ENCODE peak calls at places on chromosome 1, in seven cellular contexts. F, E, K, I, H, P and Q are unnamed samples.

GRCh38 chr1:32774464-32774808 is 42.7 kb downstream of the YARS1 start:
- DNase-seq in H (no peak), I (no peak), K (no peak), P (no peak), E (no peak), F (no peak), Q (no peak)

GRCh38 chr1:85289207-85289847 is 12.9 kb upstream of the BCL10 start:
- DNase-seq in H (no peak), K (peak), P (no peak), F (peak), I (peak), E (peak), Q (peak)

GRCh38 chr1:3153197-3153596 is 84.2 kb downstream of the PRDM16 start:
- DNase-seq in P (no peak), H (no peak), E (no peak), K (no peak), I (no peak), F (no peak), Q (no peak)

GRCh38 chr1:29521846-29522580 is 285.7 kb downstream of the PTPRU start:
- DNase-seq in I (no peak), P (no peak), H (peak), K (peak), F (no peak), E (no peak), Q (no peak)

GRCh38 chr1:23651069-23651808 is 40.4 kb upstream of the RPL11 start:
- DNase-seq in P (no peak), H (no peak), E (peak), F (peak), K (peak), I (no peak), Q (peak)

GRCh38 chr1:156383023-156383422 is 14.0 kb downstream of the RHBG start:
- DNase-seq in H (no peak), K (peak), F (peak), I (peak), P (no peak), E (peak), Q (no peak)

GRCh38 chr1:156090822-156091188 is 8.5 kb upstream of the MEX3A start:
- DNase-seq in P (peak), F (peak), E (peak), I (peak), K (peak), H (peak), Q (peak)

GRCh38 chr1:34360574-34360973 is 183.9 kb downstream of the C1orf94 start:
- DNase-seq in H (no peak), E (no peak), P (no peak), F (no peak), K (no peak), I (no peak), Q (peak)

GRCh38 chr1:118093017-118093416 is 92.0 kb downstream of the SPAG17 start:
- DNase-seq in P (no peak), H (no peak), F (no peak), I (no peak), K (no peak), E (no peak), Q (no peak)

GRCh38 chr1:31936278-31936965 is 1.7 kb downstream of the PTP4A2 start:
- DNase-seq in P (no peak), I (peak), F (no peak), E (no peak), H (no peak), K (no peak), Q (no peak)

GRCh38 chr1:209585672-209586071 is 2.2 kb downstream of the CAMK1G start:
- DNase-seq in I (peak), F (peak), H (peak), P (peak), K (peak), E (peak), Q (no peak)

GRCh38 chr1:244792188-244792850 is 43.1 kb upstream of the COX20 start:
- DNase-seq in H (no peak), I (peak), F (no peak), K (no peak), E (peak), P (no peak), Q (no peak)

GRCh38 chr1:24157921-24158481 is 15.1 kb upstream of the IL22RA1 start:
- DNase-seq in E (no peak), K (no peak), H (no peak), F (no peak), I (no peak), P (no peak), Q (no peak)

GRCh38 chr1:16226495-16227179 is 10.3 kb downstream of the CPLANE2 start:
- DNase-seq in H (peak), I (no peak), E (peak), F (no peak), P (peak), K (peak), Q (no peak)

GRCh38 chr1:93437976-93438605 is 9.8 kb upstream of the FNBP1L start:
- DNase-seq in K (no peak), H (no peak), E (no peak), I (peak), P (no peak), F (peak), Q (no peak)

GRCh38 chr1:11245248-11245647 is 17.1 kb downstream of the MTOR start:
- DNase-seq in E (no peak), H (no peak), I (no peak), K (no peak), F (no peak), P (no peak), Q (no peak)

GRCh38 chr1:177216587-177217202 is 45.9 kb downstream of the BRINP2 start:
- DNase-seq in P (no peak), E (no peak), K (no peak), H (no peak), I (no peak), F (no peak), Q (no peak)

GRCh38 chr1:52632732-52633290 is at the start of gene SHISAL2A:
- DNase-seq in E (peak), K (peak), H (peak), P (peak), F (peak), I (peak), Q (no peak)

GRCh38 chr1:3564921-3565831 is 46.1 kb downstream of the MEGF6 start:
- DNase-seq in H (no peak), P (no peak), I (peak), F (peak), K (peak), E (no peak), Q (no peak)

GRCh38 chr1:10339815-10340214 is 59.0 kb upstream of the PGD start:
- DNase-seq in H (no peak), K (peak), P (no peak), F (peak), I (peak), E (peak), Q (peak)

GRCh38 chr1:225617479-225617878 is 35.4 kb downstream of the ENAH start:
- DNase-seq in P (no peak), E (no peak), I (no peak), H (no peak), K (no peak), F (no peak), Q (no peak)

GRCh38 chr1:167752219-167752985 is 30.6 kb downstream of the MPZL1 start:
- DNase-seq in K (no peak), P (no peak), E (no peak), H (no peak), F (peak), I (no peak), Q (peak)

GRCh38 chr1:32681501-32681900 is 21.1 kb downstream of the SYNC start:
- DNase-seq in H (no peak), K (no peak), I (peak), P (no peak), F (no peak), E (no peak), Q (no peak)

GRCh38 chr1:179126338-179127060 is 44.6 kb downstream of the TOR3A start:
- DNase-seq in H (no peak), I (no peak), F (no peak), P (no peak), E (peak), K (peak), Q (no peak)

GRCh38 chr1:225754940-225755635 is 22.5 kb upstream of the SRP9 start:
- DNase-seq in I (peak), K (peak), P (no peak), H (no peak), F (no peak), E (peak), Q (peak)

GRCh38 chr1:167533851-167534300 is 15.5 kb upstream of the CD247 start:
- DNase-seq in H (peak), E (peak), F (peak), K (peak), P (peak), I (peak), Q (peak)

GRCh38 chr1:166974647-166975345 is 544 bp downstream of the ILDR2 start:
- DNase-seq in E (no peak), I (no peak), F (no peak), P (no peak), K (no peak), H (no peak), Q (no peak)

GRCh38 chr1:200334661-200335256 is 75.1 kb downstream of the ZNF281 start:
- DNase-seq in K (no peak), E (no peak), H (no peak), F (peak), I (no peak), P (no peak), Q (peak)
- H3K27ac ChIP-seq in K (no peak), E (no peak), H (no peak), F (no peak), I (no peak), P (no peak), Q (peak)

DNA sequence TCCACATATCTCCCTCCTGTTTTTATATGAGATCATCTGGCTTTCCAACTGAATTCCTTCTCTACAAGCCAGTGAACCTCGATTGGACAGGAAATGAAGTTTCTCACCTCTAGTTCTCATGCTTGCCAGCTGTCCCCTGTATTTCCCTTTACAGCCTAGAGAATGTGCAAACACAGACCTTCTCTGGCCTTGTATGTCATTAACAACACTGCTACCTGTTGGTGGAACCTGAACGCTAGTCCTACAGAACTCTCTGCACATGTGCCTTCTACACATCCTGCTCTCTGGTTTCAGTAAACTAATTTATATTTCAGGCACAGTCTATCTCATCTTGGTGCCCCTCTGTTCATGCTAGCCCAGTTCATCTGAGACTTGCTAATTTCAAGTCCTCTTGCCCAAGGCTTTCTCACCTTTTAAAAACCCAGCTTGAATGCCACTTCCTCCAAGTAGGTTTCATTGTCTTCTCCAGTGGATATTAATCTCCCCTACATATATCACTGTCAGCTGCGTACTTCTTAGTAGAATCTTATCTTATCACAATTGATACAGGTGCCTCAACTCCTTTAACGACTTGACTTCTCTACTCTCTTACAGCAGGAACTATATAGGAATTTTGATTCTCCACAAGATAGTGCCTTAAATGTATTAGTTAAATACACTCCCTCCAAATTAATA is 549.9 kb downstream of the PLPP3 start:
- DNase-seq in K (no peak), I (no peak), H (no peak), F (no peak), E (no peak), P (no peak), Q (no peak)
- TF ChIP-seq CTCF in K (no peak), I (no peak), H (no peak), F (no peak), E (no peak), P (no peak), Q (no peak)

GRCh38 chr1:44777969-44778635 is 2.8 kb downstream of the RPS8 start:
- DNase-seq in H (no peak), I (no peak), F (no peak), E (no peak), K (no peak), P (no peak), Q (no peak)
- H3K27ac ChIP-seq in H (no peak), I (no peak), F (peak), E (peak), K (no peak), P (no peak), Q (no peak)

GRCh38 chr1:41870076-41870562 is 48.6 kb downstream of the HIVEP3 start:
- DNase-seq in F (peak), P (no peak), K (no peak), E (no peak), I (peak), H (no peak), Q (peak)

GRCh38 chr1:41872074-41872473 is 46.6 kb downstream of the HIVEP3 start:
- DNase-seq in F (no peak), K (no peak), E (no peak), I (no peak), H (no peak), P (no peak), Q (no peak)

GRCh38 chr1:41866285-41866684 is 52.4 kb downstream of the HIVEP3 start:
- DNase-seq in I (no peak), K (no peak), H (no peak), P (peak), E (no peak), F (no peak), Q (no peak)

GRCh38 chr1:41864471-41865040 is 54.2 kb downstream of the HIVEP3 start:
- DNase-seq in K (no peak), F (no peak), E (no peak), I (no peak), H (no peak), P (no peak), Q (no peak)

DNA sequence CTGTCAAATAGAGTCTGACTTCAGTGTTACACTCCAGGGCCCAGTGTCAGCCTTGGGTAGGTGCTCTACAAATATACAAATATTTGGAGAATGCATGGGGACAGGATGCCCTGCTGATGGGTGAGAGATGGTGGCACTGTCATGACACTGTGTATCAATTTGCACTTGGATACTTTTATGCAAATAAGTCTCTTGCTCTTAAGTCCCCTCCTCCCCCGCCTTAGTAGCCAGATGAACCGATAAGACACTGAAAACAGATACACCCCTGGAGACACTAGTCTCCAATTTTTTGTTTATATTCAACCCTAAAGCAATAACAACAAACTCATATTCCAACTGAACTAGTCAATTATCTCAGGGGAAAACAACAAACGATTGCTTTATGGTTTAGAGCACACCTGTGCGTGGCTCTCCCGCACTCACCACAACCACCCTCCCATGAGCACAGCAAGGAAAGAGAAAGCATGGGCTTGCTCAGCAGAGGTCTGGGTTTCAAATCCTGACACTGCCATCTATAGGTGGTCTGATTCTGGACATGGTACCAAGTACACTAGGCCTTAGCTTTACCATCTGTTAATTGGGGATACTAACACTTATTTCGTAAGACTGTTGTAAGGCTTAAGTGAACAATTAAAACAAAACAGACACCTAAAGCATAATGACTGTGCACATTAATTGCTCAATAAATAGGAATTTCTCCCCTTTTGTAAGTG is 50.3 kb downstream of the HIVEP3 start:
- DNase-seq in K (no peak), E (no peak), I (no peak), H (no peak), P (no peak), F (no peak), Q (no peak)
- TF ChIP-seq CTCF in K (peak), E (no peak), I (no peak), H (no peak), P (no peak), F (no peak), Q (peak)

DNA sequence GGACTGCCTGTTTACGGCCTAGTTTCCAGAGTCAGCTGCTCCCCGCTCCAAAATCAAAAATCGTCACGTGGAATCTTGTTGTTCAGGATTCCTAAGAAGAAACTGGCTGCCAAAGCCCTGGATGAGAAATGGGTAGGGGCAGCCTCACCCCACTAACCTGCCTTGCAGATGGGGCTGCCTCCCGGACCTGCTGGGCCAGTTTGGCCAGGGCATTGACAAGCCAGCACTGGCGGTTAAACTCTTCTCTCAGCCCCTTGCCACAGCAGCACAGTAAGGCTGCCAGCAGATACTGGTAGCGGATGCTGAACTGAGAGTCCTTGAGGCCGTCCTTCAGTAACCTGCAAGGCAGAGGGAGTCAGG is 31.6 kb upstream of the PPP1R15B start:
- DNase-seq in H (peak), P (no peak), I (no peak), E (no peak), F (peak), K (peak), Q (no peak)
- H3K27ac ChIP-seq in H (peak), P (no peak), I (no peak), E (no peak), F (peak), K (peak), Q (peak)